ENCODE peak calls at places on chromosome 3, in eight cellular contexts. R, C, D, Q, B, S, E and J are unnamed samples.

GRCh38 chr3:52428151-52429005 is 16.5 kb downstream of the SEMA3G start:
- DNase-seq in R (peak), C (peak), D (peak), Q (peak), B (no peak), S (peak), E (peak), J (no peak)

GRCh38 chr3:131543714-131544113 is 40.9 kb upstream of the MRPL3 start:
- DNase-seq in R (peak), C (no peak), D (no peak), Q (peak), B (no peak), S (peak), E (peak), J (peak)

GRCh38 chr3:72632129-72632528 is 216.1 kb downstream of the SHQ1 start:
- DNase-seq in R (no peak), C (no peak), D (no peak), Q (no peak), B (no peak), S (no peak), E (peak), J (no peak)

GRCh38 chr3:195774917-195775316 is 36.8 kb downstream of the MUC4 start:
- DNase-seq in R (peak), C (peak), D (peak), Q (no peak), B (no peak), S (peak), E (peak), J (no peak)

GRCh38 chr3:39000008-39000450 is 51.7 kb downstream of the SCN11A start:
- DNase-seq in R (no peak), C (no peak), D (peak), Q (no peak), B (no peak), S (peak), E (peak), J (no peak)

GRCh38 chr3:59313365-59313764 is 263.5 kb upstream of the CFAP20DC start:
- DNase-seq in R (no peak), C (peak), D (no peak), Q (peak), B (peak), S (peak), E (peak), J (peak)

GRCh38 chr3:114615535-114616064 is 321.8 kb downstream of the TIGIT start:
- DNase-seq in R (no peak), C (no peak), D (peak), Q (no peak), B (no peak), S (no peak), E (no peak), J (no peak)

GRCh38 chr3:143167956-143168355 is 48.4 kb downstream of the CHST2 start:
- DNase-seq in R (no peak), C (no peak), D (no peak), Q (no peak), B (no peak), S (peak), E (peak), J (no peak)

GRCh38 chr3:49899815-49900214 is 3.9 kb downstream of the MST1R start:
- DNase-seq in R (no peak), C (peak), D (no peak), Q (no peak), B (no peak), S (no peak), E (no peak), J (no peak)

GRCh38 chr3:45607790-45608189 is 13.2 kb downstream of the LIMD1 start:
- DNase-seq in R (no peak), C (no peak), D (no peak), Q (no peak), B (no peak), S (peak), E (peak), J (no peak)

GRCh38 chr3:161854232-161854771 is 357.7 kb downstream of the OTOL1 start:
- DNase-seq in R (no peak), C (peak), D (no peak), Q (peak), B (no peak), S (peak), E (peak), J (no peak)

GRCh38 chr3:157317895-157318294 is 118.8 kb upstream of the PTX3 start:
- DNase-seq in R (no peak), C (no peak), D (no peak), Q (no peak), B (no peak), S (no peak), E (peak), J (no peak)

GRCh38 chr3:137765310-137766033 is 1.4 kb downstream of the SOX14 start:
- DNase-seq in R (no peak), C (no peak), D (no peak), Q (no peak), B (no peak), S (no peak), E (no peak), J (no peak)

GRCh38 chr3:193509103-193509965 is 45.4 kb downstream of the ATP13A4 start:
- DNase-seq in R (no peak), C (no peak), D (no peak), Q (peak), B (no peak), S (peak), E (peak), J (no peak)

GRCh38 chr3:194305356-194306108 is 45.6 kb downstream of the CPN2 start:
- DNase-seq in R (peak), C (no peak), D (no peak), Q (no peak), B (no peak), S (no peak), E (no peak), J (no peak)